ENCODE peak calls at places on chromosomes 7 and 10, in four cellular contexts. I is activated CD8-positive, alpha-beta memory T cell treated with anti-CD3 and anti-CD28 coated beads, Interleukin-2, amount 50 U/mL, for 4 hours; Y is RPMI8226; M is A172. T is an unnamed sample.

GRCh38 chr7:91243591-91244368 is 20.5 kb upstream of the FZD1 start:
- DNase-seq in I (no peak), Y (no peak), M (no peak), T (no peak)

GRCh38 chr10:124341768-124342135 is 77.0 kb downstream of the OAT start:
- DNase-seq in I (no peak), Y (no peak), M (no peak), T (no peak)

GRCh38 chr10:128568979-128569378 is 442.8 kb upstream of the MKI67 start:
- DNase-seq in I (no peak), Y (no peak), M (no peak), T (no peak)

GRCh38 chr10:15137636-15138035 is 30.9 kb downstream of the NMT2 start:
- DNase-seq in I (no peak), Y (no peak), M (peak; percentile 27), T (no peak)

GRCh38 chr10:93437000-93437945 is 44.9 kb downstream of the MYOF start:
- DNase-seq in I (no peak), Y (no peak), M (peak; percentile 98), T (peak; percentile 98)

GRCh38 chr10:97778452-97779302 is 6.9 kb upstream of the SFRP5 start:
- DNase-seq in I (no peak), Y (no peak), M (no peak), T (no peak)

GRCh38 chr7:31497501-31497900 is 16.4 kb upstream of the ITPRID1 start:
- DNase-seq in I (no peak), Y (no peak), M (no peak), T (no peak)

GRCh38 chr7:37065779-37066271 is 341.5 kb upstream of the AOAH start:
- DNase-seq in I (no peak), Y (no peak), M (peak; percentile 93), T (no peak)

GRCh38 chr10:45418417-45418858 is 44.4 kb downstream of the ALOX5 start:
- DNase-seq in I (no peak), Y (no peak), M (no peak), T (no peak)

GRCh38 chr10:96359616-96360015 is 814 bp upstream of the OPALIN start:
- DNase-seq in I (no peak), Y (no peak), M (no peak), T (no peak)

GRCh38 chr7:68748934-68749695 is 849.2 kb upstream of the AUTS2 start:
- DNase-seq in I (no peak), Y (no peak), M (no peak), T (no peak)

GRCh38 chr7:43201912-43202311 is 89.5 kb downstream of the HECW1 start:
- DNase-seq in I (no peak), Y (no peak), M (no peak), T (no peak)

GRCh38 chr7:1457949-1458675 is 1.2 kb downstream of the MICALL2 start:
- DNase-seq in I (no peak), Y (peak; percentile 69), M (no peak), T (no peak)

T was measured in mesendoderm.